ENCODE peak calls at places on chromosome 19, in five cellular contexts. Y, O, R, H and M are unnamed samples.

GRCh38 chr19:7904074-7905020 is 670 bp downstream of the MAP2K7 start:
- DNase-seq in Y (peak; percentile 85), O (no peak), R (peak; percentile 59), H (no peak), M (no peak)

GRCh38 chr19:49222528-49222927 is 64.9 kb downstream of the TRPM4 start:
- DNase-seq in Y (no peak), O (no peak), R (no peak), H (no peak), M (no peak)

GRCh38 chr19:41366089-41366488 is 2.1 kb upstream of the B9D2 start:
- DNase-seq in Y (no peak), O (peak; percentile 70), R (peak; percentile 60), H (no peak), M (no peak)

GRCh38 chr19:2484178-2484937 is 8.4 kb downstream of the GADD45B start:
- DNase-seq in Y (no peak), O (no peak), R (no peak), H (no peak), M (no peak)

GRCh38 chr19:54035215-54036178 is 28.2 kb downstream of the VSTM1 start:
- DNase-seq in Y (no peak), O (peak; percentile 52), R (no peak), H (no peak), M (peak; percentile 78)

GRCh38 chr19:13935765-13936486 is 2.3 kb downstream of the PODNL1 start:
- DNase-seq in Y (peak; percentile 73), O (no peak), R (peak; percentile 52), H (no peak), M (no peak)

GRCh38 chr19:48812094-48812929 is 1.5 kb upstream of the BCAT2 start:
- DNase-seq in Y (peak; percentile 97), O (peak; percentile 53), R (peak; percentile 95), H (no peak), M (peak; percentile 13)

GRCh38 chr19:58582985-58583384 is 9.8 kb upstream of the MZF1 start:
- DNase-seq in Y (no peak), O (no peak), R (no peak), H (no peak), M (no peak)

GRCh38 chr19:1774999-1775772 is 21.9 kb downstream of the ONECUT3 start:
- DNase-seq in Y (peak; percentile 72), O (no peak), R (peak; percentile 89), H (no peak), M (no peak)

GRCh38 chr19:33606556-33606955 is 15.2 kb upstream of the CHST8 start:
- DNase-seq in Y (no peak), O (no peak), R (no peak), H (no peak), M (no peak)

GRCh38 chr19:53906211-53907192 is 2.6 kb upstream of the CACNG7 start:
- DNase-seq in Y (peak; percentile 85), O (no peak), R (peak; percentile 40), H (no peak), M (no peak)

GRCh38 chr19:45469835-45470146 is 2.0 kb downstream of the FOSB start:
- DNase-seq in Y (peak; percentile 93), O (no peak), R (peak; percentile 93), H (no peak), M (no peak)

GRCh38 chr19:16025108-16026101 is 50.9 kb upstream of the TPM4 start:
- DNase-seq in Y (peak; percentile 61), O (peak; percentile 64), R (peak; percentile 60), H (no peak), M (peak; percentile 70)

GRCh38 chr19:10270180-10270615 is 722 bp upstream of the ICAM1 start:
- DNase-seq in Y (peak; percentile 39), O (no peak), R (peak; percentile 69), H (no peak), M (no peak)

GRCh38 chr19:54047626-54048025 is 16.1 kb downstream of the VSTM1 start:
- DNase-seq in Y (no peak), O (no peak), R (no peak), H (no peak), M (no peak)

GRCh38 chr19:39408392-39409206 is 2.0 kb downstream of the ZFP36 start:
- DNase-seq in Y (no peak), O (peak; percentile 61), R (no peak), H (no peak), M (peak; percentile 52)

GRCh38 chr19:29663861-29664752 is 1.2 kb upstream of the PLEKHF1 start:
- DNase-seq in Y (no peak), O (no peak), R (no peak), H (no peak), M (peak; percentile 33)

GRCh38 chr19:46787331-46788100 is 878 bp downstream of the SLC1A5 start:
- DNase-seq in Y (peak; percentile 74), O (peak; percentile 79), R (peak; percentile 67), H (no peak), M (peak; percentile 63)

GRCh38 chr19:14433454-14434156 is 499 bp downstream of the PKN1 start:
- DNase-seq in Y (peak; percentile 59), O (no peak), R (no peak), H (no peak), M (no peak)

GRCh38 chr19:917323-918151 is at the start of gene KISS1R:
- DNase-seq in Y (peak; percentile 84), O (peak; percentile 59), R (peak; percentile 90), H (no peak), M (peak; percentile 34)

GRCh38 chr19:16722591-16722990 is 2.9 kb downstream of the NWD1 start:
- DNase-seq in Y (no peak), O (no peak), R (no peak), H (no peak), M (no peak)

GRCh38 chr19:54532528-54532927 is 29.9 kb downstream of the LAIR2 start:
- DNase-seq in Y (no peak), O (no peak), R (no peak), H (peak; percentile 77), M (no peak)

GRCh38 chr19:7843521-7843920 is 13.5 kb downstream of the EVI5L start:
- DNase-seq in Y (peak; percentile 12), O (no peak), R (no peak), H (no peak), M (no peak)

GRCh38 chr19:47230122-47230920 is 678 bp downstream of the BBC3 start:
- DNase-seq in Y (peak; percentile 86), O (peak; percentile 59), R (peak; percentile 87), H (no peak), M (peak; percentile 18)

GRCh38 chr19:56253737-56254136 is 18.8 kb upstream of the EDDM13 start:
- DNase-seq in Y (peak; percentile 61), O (peak; percentile 72), R (peak; percentile 72), H (no peak), M (peak; percentile 71)
- TF ChIP-seq RCOR1 in Y (no peak), O (no peak), R (no peak), H (no peak), M (no peak)

DNA sequence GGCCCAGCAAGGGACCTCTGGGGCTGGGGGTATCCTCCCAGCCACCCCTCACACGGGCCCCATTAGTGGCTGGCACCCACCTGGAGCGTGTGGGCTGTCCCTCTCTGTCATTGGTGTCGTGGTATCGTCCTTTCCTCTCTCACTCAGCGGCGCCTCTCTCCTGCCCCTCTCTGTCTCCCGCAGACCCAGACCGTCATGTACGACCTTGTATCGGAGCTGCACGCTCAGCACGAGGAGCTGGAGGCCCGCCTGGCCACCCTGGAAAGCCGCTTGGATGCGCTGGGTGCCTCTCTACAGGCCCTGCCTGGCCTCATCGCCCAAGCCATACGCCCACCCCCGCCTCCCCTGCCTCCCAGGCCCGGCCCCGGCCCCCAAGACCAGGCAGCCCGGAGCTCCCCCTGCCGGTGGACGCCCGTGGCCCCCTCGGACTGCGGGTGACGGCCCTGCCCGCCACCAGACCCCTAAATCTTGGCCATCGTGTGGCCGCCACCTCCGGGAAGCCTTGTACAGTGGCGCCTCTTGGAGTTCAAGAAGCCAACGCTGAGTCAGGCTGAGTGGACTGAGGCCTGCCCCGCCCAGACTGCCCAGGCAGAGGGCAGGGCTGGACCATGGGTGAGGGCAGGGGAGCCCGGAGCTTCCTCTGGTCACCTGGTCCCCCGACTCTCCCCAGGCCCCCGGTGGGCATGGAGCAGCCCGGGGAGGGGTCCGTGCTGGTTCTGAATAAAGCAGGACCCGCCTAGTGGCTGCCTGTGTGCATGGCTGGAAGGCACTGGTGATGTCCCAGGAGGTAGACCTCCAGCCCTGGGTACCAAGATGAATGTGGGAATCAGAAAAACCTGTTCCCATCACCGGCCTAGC is 9.8 kb upstream of the ARRDC2 start:
- DNase-seq in Y (no peak), O (peak; percentile 86), R (peak; percentile 64), H (no peak), M (peak; percentile 24)
- TF ChIP-seq RCOR1 in Y (no peak), O (no peak), R (no peak), H (no peak), M (no peak)

GRCh38 chr19:18501351-18501750 is 20.5 kb downstream of the ELL start:
- DNase-seq in Y (no peak), O (no peak), R (no peak), H (no peak), M (no peak)

GRCh38 chr19:18500820-18501219 is 21.1 kb downstream of the ELL start:
- DNase-seq in Y (no peak), O (no peak), R (no peak), H (no peak), M (no peak)

GRCh38 chr19:18502633-18503294 is 19.1 kb downstream of the ELL start:
- DNase-seq in Y (peak; percentile 70), O (no peak), R (no peak), H (no peak), M (no peak)

GRCh38 chr19:18502236-18502632 is 19.6 kb downstream of the ELL start:
- DNase-seq in Y (no peak), O (no peak), R (no peak), H (no peak), M (no peak)

DNA sequence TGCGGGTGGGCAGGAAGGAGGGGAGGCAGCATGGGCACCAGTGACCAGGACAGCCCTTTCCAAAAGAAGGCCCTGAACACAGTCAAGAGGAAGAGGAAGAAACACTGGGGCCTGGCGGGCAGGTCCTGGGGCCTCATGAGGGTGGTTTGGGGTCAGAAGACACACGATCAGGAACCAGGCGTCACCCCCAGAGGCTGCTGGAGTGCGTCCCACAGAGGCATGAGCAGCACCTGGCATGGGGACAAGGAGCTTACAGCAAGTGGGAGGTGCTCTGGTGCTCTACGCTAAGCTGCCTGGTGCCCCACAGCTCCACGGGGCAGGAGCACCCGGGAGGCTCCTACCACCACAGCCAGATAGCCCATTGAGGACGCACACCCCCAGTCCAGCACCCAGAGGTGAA is 20.0 kb downstream of the ELL start:
- DNase-seq in Y (no peak), O (no peak), R (no peak), H (no peak), M (no peak)
- TF ChIP-seq RCOR1 in Y (no peak), O (no peak), R (no peak), H (no peak), M (no peak)

DNA sequence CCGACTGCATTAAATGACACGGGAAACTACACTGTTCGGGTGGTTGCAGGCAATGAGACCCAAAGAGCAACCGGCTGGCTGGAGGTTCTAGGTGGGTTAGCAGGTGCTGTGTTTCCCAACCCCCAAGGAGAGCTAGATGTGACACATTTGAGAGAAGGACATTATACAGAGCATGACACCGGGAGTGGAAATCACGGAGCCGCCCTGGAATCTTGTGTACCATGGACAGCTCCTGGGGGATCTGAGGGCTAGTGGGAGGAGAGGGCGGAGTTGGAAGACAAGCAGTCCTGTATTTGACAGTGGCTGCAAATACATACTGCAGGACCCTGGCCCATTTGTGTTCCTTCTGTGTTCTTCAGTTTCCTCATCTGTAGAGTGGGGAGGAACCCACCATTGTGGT is 2.3 kb downstream of the CEACAM18 start:
- DNase-seq in Y (no peak), O (no peak), R (peak; percentile 80), H (no peak), M (no peak)
- TF ChIP-seq RCOR1 in Y (no peak), O (no peak), R (no peak), H (no peak), M (no peak)